ENCODE peak calls at places on chromosomes 16 and 17, in eight cellular contexts. S is heart right ventricle, H is nephron progenitor cell, Z is bronchial epithelial cell, P is PC-3, K is endothelial cell, F is GM10248, R is upper lobe of right lung. L is an unnamed sample.

GRCh38 chr16:27402964-27403600 is 1.1 kb downstream of the IL21R start:
- DNase-seq in S (no peak), H (no peak), R (no peak), P (no peak), K (no peak), F (peak), Z (no peak), L (no peak)

GRCh38 chr16:89112377-89113151 is 18.9 kb downstream of the ACSF3 start:
- DNase-seq in R (peak), H (no peak), P (no peak), S (no peak), K (no peak), Z (no peak), F (no peak), L (no peak)

GRCh38 chr17:49858796-49859195 is 10.9 kb upstream of the TAC4 start:
- DNase-seq in K (no peak), H (no peak), Z (no peak), P (no peak), F (no peak), S (no peak), R (no peak), L (no peak)

GRCh38 chr16:30368122-30368791 is 2.0 kb downstream of the TBC1D10B start:
- DNase-seq in S (no peak), F (no peak), R (no peak), H (no peak), Z (peak), K (no peak), P (peak), L (no peak)

GRCh38 chr17:39668141-39668924 is at the start of gene PNMT:
- DNase-seq in P (peak), R (peak), F (peak), K (peak), S (peak), Z (peak), H (peak), L (peak)

GRCh38 chr16:48612621-48613020 is 2.6 kb upstream of the N4BP1 start:
- DNase-seq in H (no peak), R (no peak), F (no peak), S (no peak), P (no peak), Z (peak), K (no peak), L (no peak)

GRCh38 chr17:73142763-73143395 is 21.9 kb upstream of the SSTR2 start:
- DNase-seq in S (no peak), H (no peak), F (no peak), R (no peak), Z (peak), K (no peak), P (peak), L (no peak)

GRCh38 chr16:75000481-75001081 is 1.8 kb downstream of the ZNRF1 start:
- DNase-seq in S (peak), F (no peak), H (peak), K (no peak), R (no peak), P (peak), Z (no peak), L (no peak)

GRCh38 chr17:31456814-31457213 is 65.3 kb downstream of the RAB11FIP4 start:
- DNase-seq in K (no peak), P (no peak), R (no peak), Z (no peak), S (no peak), H (no peak), F (no peak), L (no peak)

GRCh38 chr16:55037051-55037450 is 106.4 kb downstream of the IRX5 start:
- DNase-seq in S (no peak), H (no peak), Z (no peak), R (no peak), P (no peak), F (no peak), K (no peak), L (no peak)

GRCh38 chr17:78583091-78583490 is 5.9 kb upstream of the DNAH17 start:
- DNase-seq in R (no peak), Z (no peak), P (peak), S (no peak), F (no peak), K (no peak), H (no peak), L (no peak)

GRCh38 chr17:2179615-2180295 is 123.8 kb downstream of the SMG6 start:
- DNase-seq in S (peak), F (no peak), K (no peak), R (no peak), P (no peak), H (no peak), Z (no peak), L (no peak)

GRCh38 chr16:23286131-23286532 is 16.0 kb upstream of the SCNN1B start:
- DNase-seq in K (no peak), Z (peak), S (no peak), H (no peak), F (no peak), P (peak), R (no peak), L (no peak)

GRCh38 chr17:68435876-68436842 is 21.1 kb downstream of the WIPI1 start:
- DNase-seq in F (peak), H (peak), Z (peak), S (peak), R (peak), K (peak), P (peak), L (peak)

GRCh38 chr16:18037051-18037450 is 299.5 kb downstream of the NPIPA8 start:
- DNase-seq in S (no peak), K (no peak), R (no peak), H (no peak), Z (no peak), F (no peak), P (no peak), L (no peak)

GRCh38 chr16:16093625-16094332 is 129.5 kb downstream of the ABCC6 start:
- DNase-seq in F (no peak), R (no peak), P (no peak), K (no peak), H (no peak), S (no peak), Z (no peak), L (no peak)

GRCh38 chr16:17265177-17265576 is 205.6 kb downstream of the XYLT1 start:
- DNase-seq in K (no peak), S (no peak), R (no peak), P (no peak), Z (no peak), F (no peak), H (no peak), L (no peak)

GRCh38 chr16:89197033-89197632 is 3.2 kb downstream of the SLC22A31 start:
- DNase-seq in Z (no peak), S (no peak), R (peak), F (no peak), K (no peak), H (no peak), P (no peak), L (no peak)

GRCh38 chr16:74586948-74587347 is 20.0 kb downstream of the GLG1 start:
- DNase-seq in Z (no peak), P (no peak), S (no peak), K (no peak), H (no peak), F (no peak), R (no peak), L (no peak)

GRCh38 chr17:45579529-45580495 is 89.3 kb upstream of the PLEKHM1 start:
- DNase-seq in P (no peak), S (no peak), Z (no peak), H (peak), R (no peak), K (no peak), F (no peak), L (no peak)

GRCh38 chr17:3639981-3640596 is 3.5 kb downstream of the CTNS start:
- DNase-seq in R (no peak), F (no peak), Z (no peak), S (no peak), P (no peak), H (no peak), K (no peak), L (no peak)

GRCh38 chr16:843771-844170 is 43.2 kb upstream of the GNG13 start:
- DNase-seq in Z (no peak), P (no peak), F (no peak), K (no peak), H (no peak), S (peak), R (no peak), L (no peak)

GRCh38 chr17:28380572-28380907 is 9.0 kb downstream of the SARM1 start:
- DNase-seq in F (no peak), H (no peak), R (peak), K (no peak), Z (no peak), P (no peak), S (no peak), L (no peak)
- TF ChIP-seq CTCF in F (no peak), H (no peak), R (no peak), K (no peak), Z (no peak), P (no peak), S (no peak), L (no peak)

GRCh38 chr16:86050111-86050510 is 151.1 kb downstream of the IRF8 start:
- DNase-seq in P (no peak), R (no peak), H (no peak), S (no peak), F (no peak), K (no peak), Z (no peak), L (no peak)

GRCh38 chr16:86050591-86051375 is 151.8 kb downstream of the IRF8 start:
- DNase-seq in F (no peak), H (no peak), R (no peak), K (no peak), P (no peak), S (no peak), Z (no peak), L (no peak)

GRCh38 chr16:86048221-86048620 is 149.3 kb downstream of the IRF8 start:
- DNase-seq in P (no peak), S (no peak), H (peak), R (peak), Z (no peak), K (peak), F (no peak), L (no peak)

GRCh38 chr16:86049641-86050040 is 150.7 kb downstream of the IRF8 start:
- DNase-seq in Z (no peak), F (no peak), K (no peak), H (no peak), R (no peak), P (no peak), S (no peak), L (no peak)

DNA sequence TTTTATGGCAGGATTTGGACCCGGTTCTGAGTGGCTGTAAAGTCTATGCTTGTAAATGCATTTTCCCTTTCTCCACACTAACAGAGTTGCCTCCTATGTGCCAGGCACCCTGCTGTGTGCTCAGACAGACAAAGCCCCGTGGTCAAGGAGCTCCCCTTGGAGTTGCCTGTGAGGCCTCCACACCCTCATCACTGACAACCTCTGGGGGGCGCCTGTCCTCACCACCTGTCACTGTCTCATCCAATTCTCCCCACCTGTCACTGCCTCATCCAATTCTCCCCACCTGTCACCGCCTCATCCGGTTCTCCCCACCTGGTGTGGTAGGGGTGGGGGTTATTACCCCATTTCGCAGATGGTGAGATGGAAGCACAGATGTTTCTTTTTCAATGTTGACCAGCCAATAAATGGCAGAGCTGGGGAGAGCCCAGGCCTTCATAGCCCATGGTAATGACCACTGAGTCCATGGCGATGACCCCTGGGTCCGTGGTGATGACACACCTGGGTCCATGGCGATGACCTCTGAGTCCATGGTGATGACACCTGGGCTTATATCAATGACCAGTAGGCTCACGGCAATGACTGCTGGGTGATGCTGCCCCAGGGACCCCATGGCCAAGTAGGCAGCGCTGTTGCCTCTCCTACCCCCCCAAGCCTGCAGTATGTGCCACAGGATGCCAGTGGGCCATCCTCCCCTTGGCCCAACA is 150.1 kb downstream of the IRF8 start:
- DNase-seq in K (no peak), H (no peak), F (no peak), Z (no peak), S (no peak), R (peak), P (no peak), L (no peak)
- TF ChIP-seq CTCF in K (no peak), H (no peak), F (no peak), Z (no peak), S (no peak), R (no peak), P (peak), L (peak)

DNA sequence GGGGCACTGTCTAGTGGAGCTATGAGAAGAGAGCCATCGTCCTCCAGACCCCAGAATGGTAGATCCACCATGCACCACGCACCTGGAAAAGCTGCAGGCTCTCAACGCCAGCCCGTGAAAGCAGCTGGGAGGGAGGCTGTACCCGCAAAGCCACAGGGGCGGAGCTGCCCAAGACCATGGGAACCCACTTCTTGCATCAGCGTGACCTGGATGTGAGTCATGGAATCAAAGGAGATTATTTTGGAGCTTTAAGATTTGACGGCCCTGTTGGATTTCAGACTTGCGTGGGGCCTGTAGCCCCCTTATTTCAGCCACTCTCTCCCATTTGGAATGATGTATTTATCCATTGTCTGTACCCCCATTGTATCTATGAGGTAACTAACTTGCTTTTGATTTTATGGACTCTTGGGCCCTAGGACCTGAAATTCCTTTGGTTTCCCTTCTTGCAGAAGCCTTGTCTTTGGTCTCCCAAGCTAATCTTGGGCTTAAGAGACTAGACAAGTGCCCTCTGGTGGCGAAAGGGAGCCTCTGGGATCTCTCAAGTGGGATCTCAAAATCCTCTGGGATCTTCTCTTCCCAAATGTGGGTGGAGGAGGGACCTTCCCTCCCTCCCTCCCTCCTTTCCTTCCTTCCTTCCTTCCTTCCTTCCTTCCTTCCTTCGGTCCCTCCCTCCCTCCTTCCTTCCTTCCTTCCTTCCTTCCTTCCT is 58.2 kb upstream of the HAPSTR1 start:
- DNase-seq in H (peak), S (no peak), P (peak), K (no peak), F (peak), R (no peak), Z (peak), L (no peak)
- TF ChIP-seq CTCF in H (peak), S (peak), P (peak), K (peak), F (peak), R (peak), Z (peak), L (peak)

GRCh38 chr17:51325471-51325870 is 65.1 kb downstream of the UTP18 start:
- DNase-seq in K (no peak), P (no peak), S (no peak), H (no peak), R (no peak), F (no peak), Z (no peak), L (no peak)

GRCh38 chr17:51319186-51319585 is 58.8 kb downstream of the UTP18 start:
- DNase-seq in S (no peak), R (no peak), Z (no peak), K (no peak), F (no peak), H (no peak), P (no peak), L (no peak)

DNA sequence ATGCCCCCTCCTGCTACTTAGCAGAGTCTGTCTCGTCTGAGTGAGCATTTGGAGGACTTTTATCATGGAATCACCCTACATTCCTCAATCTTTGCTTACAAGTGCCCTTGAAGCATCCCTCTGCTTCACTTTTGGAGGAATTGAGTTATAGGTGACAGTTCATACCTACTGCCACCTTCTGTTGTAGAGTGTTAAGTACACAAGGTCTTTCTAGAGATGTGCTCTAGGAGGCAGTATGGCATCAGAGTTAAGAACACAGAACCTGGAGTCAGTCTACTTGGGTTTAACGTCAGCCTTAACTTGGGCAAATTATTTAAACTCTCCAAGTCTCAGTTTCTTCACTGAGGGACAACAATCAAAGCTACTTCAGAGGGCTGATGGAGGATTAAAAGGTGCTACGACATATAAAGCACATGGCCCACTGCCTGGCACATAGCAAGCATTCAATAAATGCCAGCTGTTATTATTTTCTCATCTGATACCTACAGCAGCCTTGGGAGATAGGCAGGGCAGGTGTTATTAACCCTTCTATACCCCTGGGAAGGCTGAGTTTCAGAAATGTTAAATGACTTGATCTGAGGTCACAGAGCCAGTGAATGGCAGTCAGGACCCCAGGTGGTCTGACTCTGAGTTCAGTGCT is 62.2 kb downstream of the UTP18 start:
- DNase-seq in K (no peak), F (no peak), P (peak), R (no peak), S (no peak), H (no peak), Z (peak), L (peak)
- TF ChIP-seq CTCF in K (peak), F (peak), P (peak), R (peak), S (peak), H (peak), Z (peak), L (peak)

GRCh38 chr16:11472410-11472809 is 114.3 kb downstream of the LITAF start:
- DNase-seq in F (no peak), P (no peak), H (no peak), Z (no peak), R (peak), S (no peak), K (no peak), L (no peak)
- TF ChIP-seq CTCF in F (no peak), P (no peak), H (no peak), Z (no peak), R (no peak), S (no peak), K (no peak), L (no peak)

GRCh38 chr16:14289692-14290340 is 218.7 kb downstream of the MRTFB start:
- DNase-seq in R (no peak), P (peak), K (no peak), S (no peak), Z (peak), F (no peak), H (peak), L (no peak)
- TF ChIP-seq CTCF in R (peak), P (peak), K (peak), S (peak), Z (peak), F (peak), H (peak), L (peak)

GRCh38 chr16:15055141-15056053 is 477 bp downstream of the NTAN1 start:
- DNase-seq in H (no peak), R (no peak), Z (no peak), K (no peak), F (no peak), P (peak), S (peak), L (peak)
- TF ChIP-seq CTCF in H (no peak), R (no peak), Z (no peak), K (no peak), F (peak), P (no peak), S (no peak), L (peak)

GRCh38 chr17:80829166-80829813 is 162.4 kb upstream of the CHMP6 start:
- DNase-seq in K (no peak), S (no peak), H (no peak), R (peak), P (no peak), F (no peak), Z (no peak), L (no peak)

GRCh38 chr17:80825471-80826345 is 165.9 kb upstream of the CHMP6 start:
- DNase-seq in R (peak), Z (no peak), K (no peak), F (no peak), H (no peak), S (no peak), P (no peak), L (no peak)

GRCh38 chr17:80827646-80828643 is 163.7 kb upstream of the CHMP6 start:
- DNase-seq in S (no peak), K (no peak), F (no peak), P (no peak), Z (peak), R (peak), H (peak), L (no peak)

GRCh38 chr17:80826346-80826954 is 165.2 kb upstream of the CHMP6 start:
- DNase-seq in Z (no peak), F (no peak), R (peak), P (no peak), S (no peak), K (no peak), H (no peak), L (no peak)

DNA sequence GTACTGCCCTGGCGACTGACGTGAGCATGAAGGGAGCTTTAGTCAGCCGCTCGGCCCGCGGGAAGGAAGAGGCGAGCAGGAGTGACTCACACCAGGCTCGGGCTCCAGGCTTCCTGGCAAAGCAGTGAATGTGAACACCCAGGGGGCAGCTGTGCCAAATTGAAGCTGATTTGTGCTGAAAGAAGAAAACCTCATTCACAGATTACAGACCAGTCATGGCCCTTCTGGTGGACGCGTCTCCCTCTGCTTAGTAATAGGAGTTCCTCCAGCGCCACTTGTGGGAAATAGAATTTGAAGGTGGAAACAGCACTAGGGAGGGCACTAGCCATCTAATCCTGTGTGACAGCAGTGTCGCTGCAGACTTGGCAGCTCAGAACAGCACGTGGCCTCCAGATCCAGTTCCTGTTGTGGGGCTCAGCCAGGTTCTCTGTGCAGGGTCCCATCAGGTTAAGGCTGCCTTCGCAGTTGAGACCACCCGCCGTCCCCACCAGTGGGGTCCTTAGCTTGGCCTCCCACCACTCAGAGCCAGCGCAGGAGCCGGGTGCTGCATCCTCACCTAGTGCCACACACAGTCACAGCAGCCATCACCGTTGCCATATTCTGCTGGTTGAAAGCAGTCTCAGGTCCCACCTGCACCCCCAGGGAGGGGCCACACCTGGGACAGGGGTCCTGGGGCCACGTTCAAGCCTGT is 164.5 kb upstream of the CHMP6 start:
- DNase-seq in H (no peak), S (no peak), Z (peak), P (peak), K (no peak), F (no peak), R (peak), L (no peak)
- TF ChIP-seq CTCF in H (no peak), S (no peak), Z (no peak), P (no peak), K (no peak), F (no peak), R (no peak), L (no peak)